ENCODE peak calls at places on chromosome 15, in nine cellular contexts. One of them, this sample, is unnamed.

GRCh38 chr15:93205413-93205812 is 116.4 kb upstream of the RGMA start:
- DNase-seq in neural crest cell: no peak
- DNase-seq in astrocyte of the spinal cord: no peak
- DNase-seq in PC-9: no peak
- DNase-seq in endothelial cell: no peak
- DNase-seq in epithelial cell of esophagus: no peak
- DNase-seq in MM.1S: no peak
- DNase-seq in AG04449: no peak
- DNase-seq in sigmoid colon: no peak
- DNase-seq in this sample: no peak

GRCh38 chr15:66820474-66821258 is 118.6 kb downstream of the SMAD6 start:
- DNase-seq in neural crest cell: no peak
- DNase-seq in astrocyte of the spinal cord: no peak
- DNase-seq in PC-9: no peak
- DNase-seq in endothelial cell: no peak
- DNase-seq in epithelial cell of esophagus: no peak
- DNase-seq in MM.1S: no peak
- DNase-seq in AG04449: no peak
- DNase-seq in sigmoid colon: no peak
- DNase-seq in this sample: no peak

GRCh38 chr15:26634319-26634718 is 138.5 kb downstream of the GABRB3 start:
- DNase-seq in neural crest cell: peak
- DNase-seq in astrocyte of the spinal cord: no peak
- DNase-seq in PC-9: no peak
- DNase-seq in endothelial cell: no peak
- DNase-seq in epithelial cell of esophagus: no peak
- DNase-seq in MM.1S: no peak
- DNase-seq in AG04449: no peak
- DNase-seq in sigmoid colon: no peak
- DNase-seq in this sample: no peak

GRCh38 chr15:47870300-47870955 is 153.1 kb downstream of the SEMA6D start:
- DNase-seq in neural crest cell: no peak
- DNase-seq in astrocyte of the spinal cord: no peak
- DNase-seq in PC-9: no peak
- DNase-seq in endothelial cell: no peak
- DNase-seq in epithelial cell of esophagus: no peak
- DNase-seq in MM.1S: no peak
- DNase-seq in AG04449: no peak
- DNase-seq in sigmoid colon: no peak
- DNase-seq in this sample: no peak

GRCh38 chr15:58313810-58314592 is 117.8 kb upstream of the LIPC start:
- DNase-seq in neural crest cell: no peak
- DNase-seq in astrocyte of the spinal cord: no peak
- DNase-seq in PC-9: no peak
- DNase-seq in endothelial cell: no peak
- DNase-seq in epithelial cell of esophagus: no peak
- DNase-seq in MM.1S: no peak
- DNase-seq in AG04449: no peak
- DNase-seq in sigmoid colon: no peak
- DNase-seq in this sample: no peak

GRCh38 chr15:28112101-28112760 is 13.1 kb upstream of the OCA2 start:
- DNase-seq in neural crest cell: no peak
- DNase-seq in astrocyte of the spinal cord: no peak
- DNase-seq in PC-9: no peak
- DNase-seq in endothelial cell: no peak
- DNase-seq in epithelial cell of esophagus: no peak
- DNase-seq in MM.1S: no peak
- DNase-seq in AG04449: no peak
- DNase-seq in sigmoid colon: peak
- DNase-seq in this sample: no peak

GRCh38 chr15:70259030-70259424 is 161.3 kb upstream of the TLE3 start:
- DNase-seq in neural crest cell: no peak
- DNase-seq in astrocyte of the spinal cord: peak
- DNase-seq in PC-9: no peak
- DNase-seq in endothelial cell: no peak
- DNase-seq in epithelial cell of esophagus: peak
- DNase-seq in MM.1S: no peak
- DNase-seq in AG04449: no peak
- DNase-seq in sigmoid colon: peak
- DNase-seq in this sample: no peak

GRCh38 chr15:66827039-66827697 is 125.1 kb downstream of the SMAD6 start:
- DNase-seq in neural crest cell: no peak
- DNase-seq in astrocyte of the spinal cord: no peak
- DNase-seq in PC-9: no peak
- DNase-seq in endothelial cell: no peak
- DNase-seq in epithelial cell of esophagus: no peak
- DNase-seq in MM.1S: no peak
- DNase-seq in AG04449: no peak
- DNase-seq in sigmoid colon: no peak
- DNase-seq in this sample: no peak

GRCh38 chr15:82846621-82847020 is 37.2 kb downstream of the WHAMM start:
- DNase-seq in neural crest cell: no peak
- DNase-seq in astrocyte of the spinal cord: no peak
- DNase-seq in PC-9: no peak
- DNase-seq in endothelial cell: no peak
- DNase-seq in epithelial cell of esophagus: peak
- DNase-seq in MM.1S: no peak
- DNase-seq in AG04449: no peak
- DNase-seq in sigmoid colon: no peak
- DNase-seq in this sample: no peak

GRCh38 chr15:93235926-93236781 is 147.1 kb upstream of the RGMA start:
- DNase-seq in neural crest cell: no peak
- DNase-seq in astrocyte of the spinal cord: no peak
- DNase-seq in PC-9: no peak
- DNase-seq in endothelial cell: no peak
- DNase-seq in epithelial cell of esophagus: no peak
- DNase-seq in MM.1S: no peak
- DNase-seq in AG04449: no peak
- DNase-seq in sigmoid colon: peak
- DNase-seq in this sample: no peak

GRCh38 chr15:81091889-81092558 is 42.0 kb upstream of the CFAP161 start:
- DNase-seq in neural crest cell: no peak
- DNase-seq in astrocyte of the spinal cord: peak
- DNase-seq in PC-9: peak
- DNase-seq in endothelial cell: no peak
- DNase-seq in epithelial cell of esophagus: peak
- DNase-seq in MM.1S: no peak
- DNase-seq in AG04449: peak
- DNase-seq in sigmoid colon: no peak
- DNase-seq in this sample: no peak

GRCh38 chr15:53721334-53722087 is 38.0 kb downstream of the WDR72 start:
- DNase-seq in neural crest cell: no peak
- DNase-seq in astrocyte of the spinal cord: no peak
- DNase-seq in PC-9: no peak
- DNase-seq in endothelial cell: no peak
- DNase-seq in epithelial cell of esophagus: no peak
- DNase-seq in MM.1S: no peak
- DNase-seq in AG04449: no peak
- DNase-seq in sigmoid colon: no peak
- DNase-seq in this sample: no peak

GRCh38 chr15:70421197-70421482 is 323.4 kb upstream of the TLE3 start:
- DNase-seq in neural crest cell: no peak
- DNase-seq in astrocyte of the spinal cord: no peak
- DNase-seq in PC-9: no peak
- DNase-seq in endothelial cell: no peak
- DNase-seq in epithelial cell of esophagus: no peak
- DNase-seq in MM.1S: no peak
- DNase-seq in AG04449: no peak
- DNase-seq in sigmoid colon: no peak
- DNase-seq in this sample: no peak

GRCh38 chr15:79680721-79681120 is 216.1 kb downstream of the MTHFS start:
- DNase-seq in neural crest cell: no peak
- DNase-seq in astrocyte of the spinal cord: peak
- DNase-seq in PC-9: peak
- DNase-seq in endothelial cell: no peak
- DNase-seq in epithelial cell of esophagus: peak
- DNase-seq in MM.1S: no peak
- DNase-seq in AG04449: peak
- DNase-seq in sigmoid colon: no peak
- DNase-seq in this sample: peak

GRCh38 chr15:72078887-72079286 is 39.1 kb downstream of the MYO9A start:
- DNase-seq in neural crest cell: no peak
- DNase-seq in astrocyte of the spinal cord: no peak
- DNase-seq in PC-9: no peak
- DNase-seq in endothelial cell: no peak
- DNase-seq in epithelial cell of esophagus: no peak
- DNase-seq in MM.1S: no peak
- DNase-seq in AG04449: no peak
- DNase-seq in sigmoid colon: no peak
- DNase-seq in this sample: peak

GRCh38 chr15:44010114-44010513 is 183.3 kb downstream of the WDR76 start:
- DNase-seq in neural crest cell: no peak
- DNase-seq in astrocyte of the spinal cord: peak
- DNase-seq in PC-9: no peak
- DNase-seq in endothelial cell: no peak
- DNase-seq in epithelial cell of esophagus: peak
- DNase-seq in MM.1S: no peak
- DNase-seq in AG04449: no peak
- DNase-seq in sigmoid colon: no peak
- DNase-seq in this sample: no peak

GRCh38 chr15:68277131-68277604 is 377 bp upstream of the FEM1B start:
- DNase-seq in neural crest cell: no peak
- DNase-seq in astrocyte of the spinal cord: no peak
- DNase-seq in PC-9: no peak
- DNase-seq in endothelial cell: peak
- DNase-seq in epithelial cell of esophagus: peak
- DNase-seq in MM.1S: no peak
- DNase-seq in AG04449: no peak
- DNase-seq in sigmoid colon: peak
- DNase-seq in this sample: no peak

DNA sequence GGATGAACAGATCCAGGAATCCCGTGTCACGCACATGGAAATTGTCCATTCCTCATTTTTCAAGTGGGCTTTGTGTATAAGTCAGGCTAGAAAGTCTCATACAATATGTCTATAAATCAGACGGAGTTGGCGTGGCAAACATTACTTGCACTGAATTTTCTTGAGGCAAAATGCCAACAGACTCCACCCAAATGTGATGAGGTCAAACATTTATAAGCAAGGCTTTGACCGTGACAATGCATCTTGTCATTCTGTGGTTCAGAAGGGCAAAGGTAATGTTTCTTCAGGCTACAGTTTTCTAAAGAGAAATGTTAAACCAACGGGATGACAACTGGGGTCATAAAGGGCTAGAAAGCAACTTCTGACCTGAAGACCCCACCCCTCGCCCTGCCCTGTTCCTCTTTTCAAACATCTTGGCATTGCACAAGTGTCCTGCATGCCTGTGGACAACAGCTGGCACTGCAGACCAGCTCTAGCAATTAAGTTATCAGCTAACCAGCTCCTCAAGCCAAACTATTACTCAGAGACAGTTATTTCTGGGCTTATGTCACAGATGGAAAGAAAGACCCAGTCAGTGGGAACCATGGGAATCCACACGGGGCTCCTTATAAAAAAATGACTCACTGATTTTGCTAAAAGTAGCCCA is 36.5 kb upstream of the SPTBN5 start:
- DNase-seq in neural crest cell: no peak
- DNase-seq in astrocyte of the spinal cord: peak
- DNase-seq in PC-9: peak
- DNase-seq in endothelial cell: no peak
- DNase-seq in epithelial cell of esophagus: peak
- DNase-seq in MM.1S: no peak
- DNase-seq in AG04449: peak
- DNase-seq in sigmoid colon: no peak
- DNase-seq in this sample: no peak
- TF ChIP-seq CTCF in neural crest cell: no peak
- TF ChIP-seq CTCF in astrocyte of the spinal cord: peak
- TF ChIP-seq CTCF in PC-9: peak
- TF ChIP-seq CTCF in endothelial cell: no peak
- TF ChIP-seq CTCF in epithelial cell of esophagus: no peak
- TF ChIP-seq CTCF in MM.1S: no peak
- TF ChIP-seq CTCF in AG04449: peak
- TF ChIP-seq CTCF in sigmoid colon: no peak
- TF ChIP-seq CTCF in this sample: no peak

GRCh38 chr15:90463381-90463780 is 66.3 kb upstream of the CRTC3 start:
- DNase-seq in neural crest cell: no peak
- DNase-seq in astrocyte of the spinal cord: peak
- DNase-seq in PC-9: no peak
- DNase-seq in endothelial cell: no peak
- DNase-seq in epithelial cell of esophagus: peak
- DNase-seq in MM.1S: peak
- DNase-seq in AG04449: peak
- DNase-seq in sigmoid colon: no peak
- DNase-seq in this sample: peak
- TF ChIP-seq CTCF in neural crest cell: no peak
- TF ChIP-seq CTCF in astrocyte of the spinal cord: no peak
- TF ChIP-seq CTCF in PC-9: no peak
- TF ChIP-seq CTCF in endothelial cell: no peak
- TF ChIP-seq CTCF in epithelial cell of esophagus: no peak
- TF ChIP-seq CTCF in MM.1S: peak
- TF ChIP-seq CTCF in AG04449: no peak
- TF ChIP-seq CTCF in sigmoid colon: no peak
- TF ChIP-seq CTCF in this sample: no peak

GRCh38 chr15:39018966-39019365 is 454.4 kb upstream of the RASGRP1 start:
- DNase-seq in neural crest cell: no peak
- DNase-seq in astrocyte of the spinal cord: no peak
- DNase-seq in PC-9: no peak
- DNase-seq in endothelial cell: no peak
- DNase-seq in epithelial cell of esophagus: no peak
- DNase-seq in MM.1S: no peak
- DNase-seq in AG04449: no peak
- DNase-seq in sigmoid colon: no peak
- DNase-seq in this sample: no peak

GRCh38 chr15:39014682-39015081 is 450.1 kb upstream of the RASGRP1 start:
- DNase-seq in neural crest cell: no peak
- DNase-seq in astrocyte of the spinal cord: no peak
- DNase-seq in PC-9: no peak
- DNase-seq in endothelial cell: no peak
- DNase-seq in epithelial cell of esophagus: no peak
- DNase-seq in MM.1S: no peak
- DNase-seq in AG04449: no peak
- DNase-seq in sigmoid colon: no peak
- DNase-seq in this sample: no peak

GRCh38 chr15:39009740-39010139 is 445.1 kb upstream of the RASGRP1 start:
- DNase-seq in neural crest cell: no peak
- DNase-seq in astrocyte of the spinal cord: no peak
- DNase-seq in PC-9: no peak
- DNase-seq in endothelial cell: no peak
- DNase-seq in epithelial cell of esophagus: no peak
- DNase-seq in MM.1S: no peak
- DNase-seq in AG04449: no peak
- DNase-seq in sigmoid colon: no peak
- DNase-seq in this sample: no peak

GRCh38 chr15:39016706-39017105 is 452.1 kb upstream of the RASGRP1 start:
- DNase-seq in neural crest cell: no peak
- DNase-seq in astrocyte of the spinal cord: peak
- DNase-seq in PC-9: no peak
- DNase-seq in endothelial cell: no peak
- DNase-seq in epithelial cell of esophagus: no peak
- DNase-seq in MM.1S: no peak
- DNase-seq in AG04449: no peak
- DNase-seq in sigmoid colon: no peak
- DNase-seq in this sample: no peak

GRCh38 chr15:39013262-39013661 is 448.6 kb upstream of the RASGRP1 start:
- DNase-seq in neural crest cell: no peak
- DNase-seq in astrocyte of the spinal cord: no peak
- DNase-seq in PC-9: no peak
- DNase-seq in endothelial cell: no peak
- DNase-seq in epithelial cell of esophagus: no peak
- DNase-seq in MM.1S: no peak
- DNase-seq in AG04449: no peak
- DNase-seq in sigmoid colon: no peak
- DNase-seq in this sample: no peak
- TF ChIP-seq CTCF in neural crest cell: no peak
- TF ChIP-seq CTCF in astrocyte of the spinal cord: no peak
- TF ChIP-seq CTCF in PC-9: no peak
- TF ChIP-seq CTCF in endothelial cell: no peak
- TF ChIP-seq CTCF in epithelial cell of esophagus: no peak
- TF ChIP-seq CTCF in MM.1S: no peak
- TF ChIP-seq CTCF in AG04449: no peak
- TF ChIP-seq CTCF in sigmoid colon: no peak
- TF ChIP-seq CTCF in this sample: no peak

GRCh38 chr15:57079446-57079845 is 161.0 kb downstream of the TCF12 start:
- DNase-seq in neural crest cell: no peak
- DNase-seq in astrocyte of the spinal cord: peak
- DNase-seq in PC-9: no peak
- DNase-seq in endothelial cell: no peak
- DNase-seq in epithelial cell of esophagus: no peak
- DNase-seq in MM.1S: peak
- DNase-seq in AG04449: no peak
- DNase-seq in sigmoid colon: no peak
- DNase-seq in this sample: no peak
- TF ChIP-seq CTCF in neural crest cell: peak
- TF ChIP-seq CTCF in astrocyte of the spinal cord: peak
- TF ChIP-seq CTCF in PC-9: no peak
- TF ChIP-seq CTCF in endothelial cell: no peak
- TF ChIP-seq CTCF in epithelial cell of esophagus: no peak
- TF ChIP-seq CTCF in MM.1S: no peak
- TF ChIP-seq CTCF in AG04449: no peak
- TF ChIP-seq CTCF in sigmoid colon: no peak
- TF ChIP-seq CTCF in this sample: peak

This sample was measured in GM20000.